ENCODE peak calls at places on chromosomes 11 and 22, in eight cellular contexts. V is CD4-positive, CD25-positive, alpha-beta regulatory T cell; C is Panc1; R is HCT116; I is upper lobe of left lung; Z is lower lobe of right lung; U is K562; Y is heart right ventricle. X is an unnamed sample.

GRCh38 chr11:57647960-57648776 is 1.5 kb downstream of the YPEL4 start:
- ATAC-seq in Y (no peak), U (peak; percentile 72), R (no peak), C (peak; percentile 43), Z (peak; percentile 31), I (no peak), V (no peak), X (no peak)

GRCh38 chr11:35615911-35616900 is 2.1 kb upstream of the FJX1 start:
- ATAC-seq in C (no peak), U (peak; percentile 61), Z (peak; percentile 52), Y (no peak), I (no peak), V (peak; percentile 35), R (no peak), X (no peak)

GRCh38 chr11:119533931-119534694 is 111.1 kb upstream of the THY1 start:
- ATAC-seq in U (peak; percentile 99), C (peak; percentile 96), V (peak; percentile 22), Z (peak; percentile 88), Y (peak; percentile 73), R (peak; percentile 97), I (peak; percentile 66), X (peak; percentile 83)

GRCh38 chr11:17471501-17471900 is 5.1 kb downstream of the ABCC8 start:
- ATAC-seq in Y (no peak), U (peak; percentile 56), Z (no peak), R (no peak), I (no peak), V (no peak), C (peak; percentile 61), X (no peak)

GRCh38 chr22:36375071-36375980 is 12.4 kb downstream of the MYH9 start:
- ATAC-seq in I (peak; percentile 49), C (peak; percentile 4), R (peak; percentile 4), Z (peak; percentile 55), U (no peak), Y (no peak), V (no peak), X (no peak)

GRCh38 chr11:1271002-1271401 is 38.4 kb downstream of the TOLLIP start:
- ATAC-seq in Z (no peak), Y (no peak), I (peak; percentile 23), R (no peak), V (no peak), U (peak; percentile 84), C (peak; percentile 49), X (no peak)

GRCh38 chr22:30876925-30877553 is 91.5 kb downstream of the MORC2 start:
- ATAC-seq in Z (no peak), U (no peak), C (no peak), V (no peak), Y (peak; percentile 42), R (no peak), I (no peak), X (no peak)

GRCh38 chr11:126352934-126353801 is 2.3 kb upstream of the ST3GAL4 start:
- ATAC-seq in V (no peak), R (peak; percentile 1), I (no peak), Z (no peak), C (peak; percentile 6), U (peak; percentile 65), Y (no peak), X (no peak)

GRCh38 chr11:3044004-3044403 is 13.2 kb downstream of the CARS1 start:
- ATAC-seq in Z (no peak), V (no peak), U (no peak), I (no peak), C (no peak), R (no peak), Y (no peak), X (peak; percentile 40)

GRCh38 chr11:119706887-119707286 is 22.1 kb downstream of the NECTIN1 start:
- ATAC-seq in Z (no peak), V (no peak), C (no peak), Y (no peak), I (no peak), U (peak; percentile 82), R (peak; percentile 60), X (no peak)

GRCh38 chr11:113255096-113255495 is 59.3 kb upstream of the TTC12 start:
- ATAC-seq in R (no peak), V (no peak), I (no peak), C (no peak), Y (no peak), U (no peak), Z (no peak), X (no peak)

GRCh38 chr11:18294862-18295261 is 27.1 kb downstream of the HPS5 start:
- ATAC-seq in C (no peak), V (no peak), Z (no peak), U (no peak), I (no peak), Y (no peak), R (no peak), X (no peak)

GRCh38 chr11:132060546-132060945 is 690.1 kb downstream of the NTM start:
- ATAC-seq in V (no peak), I (no peak), C (no peak), Z (no peak), Y (no peak), R (no peak), U (no peak), X (no peak)

GRCh38 chr22:49576241-49577141 is 251.2 kb downstream of the BRD1 start:
- ATAC-seq in Y (no peak), U (no peak), Z (no peak), V (no peak), C (no peak), I (no peak), R (no peak), X (no peak)

GRCh38 chr11:99422581-99423434 is 402.1 kb downstream of the CNTN5 start:
- ATAC-seq in C (no peak), Z (no peak), R (no peak), V (no peak), U (no peak), Y (no peak), I (no peak), X (no peak)

GRCh38 chr22:44037519-44038370 is 13.6 kb downstream of the PARVB start:
- ATAC-seq in C (peak; percentile 98), Z (peak; percentile 54), V (no peak), I (peak; percentile 50), U (no peak), Y (peak; percentile 88), R (peak; percentile 97), X (peak; percentile 95)

GRCh38 chr22:45709866-45710265 is 38.2 kb downstream of the ATXN10 start:
- ATAC-seq in Z (no peak), I (no peak), V (no peak), U (no peak), R (peak; percentile 32), C (peak; percentile 38), Y (no peak), X (no peak)

GRCh38 chr11:107669893-107670601 is 41.8 kb downstream of the SLN start:
- ATAC-seq in Y (no peak), V (no peak), I (no peak), C (no peak), Z (no peak), R (no peak), U (no peak), X (no peak)

GRCh38 chr22:38674888-38675287 is 6.9 kb upstream of the TOMM22 start:
- ATAC-seq in V (no peak), Z (no peak), U (no peak), R (no peak), Y (peak; percentile 47), C (no peak), I (no peak), X (no peak)

GRCh38 chr11:120457996-120458395 is 53.6 kb upstream of the GRIK4 start:
- ATAC-seq in Y (no peak), C (no peak), U (no peak), Z (no peak), R (no peak), V (no peak), I (no peak), X (no peak)

GRCh38 chr11:16862733-16863132 is 124.3 kb downstream of the C11orf58 start:
- ATAC-seq in Z (no peak), R (no peak), V (no peak), U (no peak), C (no peak), Y (no peak), I (no peak), X (no peak)

DNA sequence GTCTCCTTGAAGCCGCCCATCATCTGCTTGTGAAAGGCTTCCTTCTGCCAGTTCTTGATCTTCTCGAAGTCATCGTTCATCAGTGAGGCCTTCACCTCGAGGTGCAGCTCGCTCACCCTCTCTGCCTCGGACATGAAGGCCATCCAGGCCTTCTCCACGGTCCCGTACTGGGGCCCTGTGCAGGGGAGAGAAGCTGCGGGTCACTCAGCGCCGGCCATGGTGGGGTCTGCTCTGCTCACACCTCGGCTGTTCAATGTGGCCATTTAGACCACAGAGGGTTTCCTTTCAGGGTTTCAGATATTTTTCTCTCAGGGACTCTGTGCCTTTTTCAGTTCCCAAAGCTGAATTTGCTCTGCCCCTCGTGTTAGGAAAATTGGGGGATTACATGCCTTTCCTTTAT is 33.9 kb upstream of the ARFGAP3 start:
- ATAC-seq in I (no peak), Y (no peak), V (no peak), C (no peak), R (no peak), U (no peak), Z (no peak), X (no peak)
- H3K4me1 ChIP-seq in I (peaks cover 76% of the 10 kb centered on the region), Y (peaks cover 50% of the 10 kb centered on the region), V (peaks cover 18% of the 10 kb centered on the region), C (no peaks in the 10 kb centered on the region), R (no peaks in the 10 kb centered on the region), U (no peaks in the 10 kb centered on the region), Z (peaks cover 50% of the 10 kb centered on the region), X (peaks cover 43% of the 10 kb centered on the region)

GRCh38 chr22:23751441-23751996 is 607 bp upstream of the ZNF70 start:
- ATAC-seq in Y (peak; percentile 38), Z (peak; percentile 49), C (peak; percentile 55), I (peak; percentile 4), U (peak; percentile 54), R (peak; percentile 45), V (no peak), X (peak; percentile 32)
- H3K4me1 ChIP-seq in Y (peaks cover 11% of the 10 kb centered on the region), Z (peaks cover 14% of the 10 kb centered on the region), C (peaks cover 6% of the 10 kb centered on the region), I (peaks cover 18% of the 10 kb centered on the region), U (peaks cover 28% of the 10 kb centered on the region), R (peaks cover 8% of the 10 kb centered on the region), V (peaks cover 14% of the 10 kb centered on the region), X (peaks cover 11% of the 10 kb centered on the region)

DNA sequence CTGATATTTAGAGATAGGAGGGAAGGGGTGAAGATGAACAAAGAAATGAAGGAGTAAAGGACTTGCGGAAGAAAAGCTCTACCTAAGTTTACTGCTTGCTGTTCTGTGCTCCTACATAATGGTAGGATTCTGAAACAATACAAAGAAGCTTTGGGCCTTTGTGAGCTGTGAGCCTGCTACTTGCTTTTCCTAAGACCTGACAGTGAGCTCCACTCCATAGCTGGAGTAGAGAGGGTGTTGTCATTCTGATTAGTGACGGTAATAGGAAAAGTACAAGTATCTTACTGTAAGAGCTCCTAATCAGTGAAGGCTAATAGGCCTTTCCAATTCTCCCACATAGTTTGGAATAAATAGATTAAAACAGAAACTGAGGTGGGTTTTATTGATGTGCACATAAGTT is 75.9 kb downstream of the PARVA start:
- ATAC-seq in I (no peak), C (no peak), Y (peak; percentile 34), R (no peak), Z (no peak), V (no peak), U (no peak), X (no peak)
- H3K4me1 ChIP-seq in I (peaks cover 3% of the 10 kb centered on the region), C (no peaks in the 10 kb centered on the region), Y (peaks cover 59% of the 10 kb centered on the region), R (no peaks in the 10 kb centered on the region), Z (peaks cover 11% of the 10 kb centered on the region), V (no peaks in the 10 kb centered on the region), U (no peaks in the 10 kb centered on the region), X (peaks cover 23% of the 10 kb centered on the region)

DNA sequence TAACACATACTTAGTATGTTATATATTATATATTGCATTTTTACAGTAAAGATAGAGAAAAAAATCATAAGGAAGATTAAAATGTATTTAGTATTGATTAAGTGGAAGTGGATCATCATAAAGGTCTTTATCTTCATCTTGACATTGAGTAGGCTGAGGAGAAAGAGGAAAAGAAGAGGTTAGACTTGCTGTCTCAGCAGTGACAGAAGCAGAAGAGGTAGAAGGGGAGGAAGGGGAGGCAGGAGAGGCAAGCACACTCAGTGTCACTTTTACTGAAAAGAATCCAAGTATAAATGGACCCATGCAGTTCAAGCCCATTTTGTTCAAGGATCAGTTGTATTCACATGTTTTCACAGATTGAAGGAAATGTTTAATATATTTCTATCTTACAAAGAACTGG is 69.7 kb downstream of the GAB2 start:
- ATAC-seq in Y (no peak), Z (no peak), U (peak; percentile 5), R (no peak), I (no peak), C (no peak), V (no peak), X (no peak)
- H3K4me1 ChIP-seq in Y (peaks cover 50% of the 10 kb centered on the region), Z (peaks cover 70% of the 10 kb centered on the region), U (peaks cover 7% of the 10 kb centered on the region), R (no peaks in the 10 kb centered on the region), I (peaks cover 44% of the 10 kb centered on the region), C (peaks cover 15% of the 10 kb centered on the region), V (no peaks in the 10 kb centered on the region), X (peaks cover 16% of the 10 kb centered on the region)

X was measured in gastroesophageal sphincter.